ENCODE peak calls at places on chromosomes 4 and X, in eight cellular contexts. M is epithelial cell of esophagus, P is cardiac fibroblast, L is lower leg skin, Y is lower lobe of right lung, T is coronary artery, V is left ventricle myocardium inferior, J is tibial artery. H is an unnamed sample.

GRCh38 chr4:8939887-8940742 is 68.5 kb upstream of the HMX1 start:
- DNase-seq in Y (no peak), P (no peak), L (no peak), T (no peak), V (no peak), J (no peak), M (no peak), H (no peak)

GRCh38 chr4:149279790-149280189 is 535.9 kb downstream of the IQCM start:
- DNase-seq in L (no peak), M (no peak), J (no peak), V (no peak), P (peak), T (no peak), Y (no peak), H (no peak)

GRCh38 chr4:38368612-38369011 is 295.4 kb upstream of the KLF3 start:
- DNase-seq in Y (no peak), M (peak), T (no peak), V (no peak), P (peak), L (no peak), J (no peak), H (no peak)

GRCh38 chr4:149371021-149371420 is 444.6 kb downstream of the IQCM start:
- DNase-seq in L (no peak), M (peak), Y (no peak), P (peak), J (no peak), V (no peak), T (peak), H (no peak)

GRCh38 chr4:165398570-165398969 is 19.8 kb downstream of the CPE start:
- DNase-seq in Y (no peak), V (no peak), T (no peak), P (peak), M (peak), L (no peak), J (no peak), H (no peak)

GRCh38 chr4:67934628-67935027 is 28.7 kb downstream of the TMPRSS11A start:
- DNase-seq in Y (no peak), V (no peak), J (no peak), T (no peak), P (no peak), L (no peak), M (peak), H (no peak)

GRCh38 chr4:2451821-2452785 is 16.8 kb upstream of the RNF4 start:
- DNase-seq in P (no peak), J (no peak), L (no peak), M (no peak), Y (no peak), T (peak), V (no peak), H (no peak)

GRCh38 chr4:184644553-184645307 is 4.5 kb downstream of the CASP3 start:
- DNase-seq in T (no peak), P (no peak), M (no peak), L (no peak), Y (no peak), J (no peak), V (no peak), H (no peak)

GRCh38 chrX:12987900-12988594 is 13.1 kb downstream of the TMSB4X start:
- DNase-seq in L (no peak), P (no peak), Y (no peak), M (no peak), J (no peak), T (no peak), V (no peak), H (no peak)

GRCh38 chrX:133568109-133568508 is 152.8 kb upstream of the GPC4 start:
- DNase-seq in T (no peak), V (no peak), L (no peak), P (no peak), Y (no peak), J (no peak), M (no peak), H (no peak)
- TF ChIP-seq CTCF in T (no peak), V (no peak), L (no peak), P (no peak), Y (no peak), J (no peak), M (no peak), H (no peak)

GRCh38 chrX:25019707-25020390 is 4.1 kb upstream of the ARX start:
- DNase-seq in Y (no peak), L (no peak), J (no peak), T (no peak), V (no peak), P (no peak), M (no peak), H (no peak)
- TF ChIP-seq CTCF in Y (no peak), L (no peak), J (no peak), T (no peak), V (no peak), P (no peak), M (no peak), H (no peak)

DNA sequence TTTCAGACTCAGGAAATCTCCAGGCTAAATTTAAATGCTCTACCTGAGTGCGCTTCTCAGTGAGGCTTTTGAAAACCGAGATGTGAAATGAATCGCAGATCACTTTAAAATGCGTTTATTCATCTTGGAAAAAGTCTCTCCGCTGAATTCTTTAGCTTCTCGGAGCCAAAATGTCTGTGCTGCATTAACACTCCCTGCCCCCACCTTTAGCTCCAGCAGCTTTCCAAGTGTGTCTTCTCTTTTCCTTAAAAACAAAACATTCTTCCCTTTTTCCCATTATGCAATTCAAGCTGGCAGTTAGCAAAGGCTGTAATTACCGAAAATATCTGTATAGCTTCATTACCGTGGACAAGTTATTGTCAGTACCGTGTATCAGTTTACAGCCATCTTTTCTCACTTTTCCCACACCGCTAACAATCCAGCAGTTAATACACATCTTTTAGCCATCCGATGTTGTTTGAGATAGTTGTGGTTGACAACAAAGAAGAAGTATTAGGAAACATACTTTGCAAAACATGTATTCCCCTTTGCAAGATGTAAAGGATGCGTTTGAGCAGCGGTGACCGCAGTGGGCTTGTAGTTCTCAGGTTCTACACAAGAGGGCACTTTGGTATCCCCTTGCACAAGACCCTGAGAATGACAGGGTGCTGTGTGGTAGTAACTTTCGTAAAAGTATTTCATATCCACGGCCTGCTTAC is 136.1 kb upstream of the STX18 start:
- DNase-seq in V (no peak), T (no peak), J (no peak), P (peak), Y (no peak), M (no peak), L (peak), H (no peak)
- TF ChIP-seq CTCF in V (peak), T (no peak), J (peak), P (peak), Y (peak), M (peak), L (no peak), H (no peak)

GRCh38 chrX:80184854-80185253 is 170.3 kb downstream of the TBX22 start:
- DNase-seq in M (no peak), P (no peak), Y (no peak), T (no peak), V (no peak), L (no peak), J (no peak), H (no peak)

DNA sequence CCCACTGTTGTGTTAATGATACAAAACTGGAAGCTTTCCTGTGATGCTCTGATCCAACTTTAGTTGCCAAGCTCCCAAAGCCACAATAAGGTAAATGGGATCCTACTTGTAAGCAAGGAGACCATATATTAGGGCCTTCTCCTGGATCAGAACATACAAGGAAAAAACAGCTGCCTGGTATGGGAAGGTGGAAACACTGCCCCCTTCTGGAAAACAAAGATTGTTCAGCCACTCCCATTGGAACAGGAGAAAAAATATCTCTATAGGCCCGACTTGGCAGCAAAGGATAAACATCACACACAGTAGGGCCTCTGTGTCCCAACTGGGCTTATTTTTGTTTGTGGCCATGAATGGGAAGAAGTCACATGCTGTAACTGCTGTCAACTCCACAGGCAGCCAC is 166.5 kb downstream of the TBX22 start:
- DNase-seq in M (no peak), T (no peak), J (no peak), L (no peak), Y (no peak), V (no peak), P (peak), H (no peak)
- TF ChIP-seq CTCF in M (no peak), T (no peak), J (no peak), L (no peak), Y (no peak), V (peak), P (no peak), H (no peak)

DNA sequence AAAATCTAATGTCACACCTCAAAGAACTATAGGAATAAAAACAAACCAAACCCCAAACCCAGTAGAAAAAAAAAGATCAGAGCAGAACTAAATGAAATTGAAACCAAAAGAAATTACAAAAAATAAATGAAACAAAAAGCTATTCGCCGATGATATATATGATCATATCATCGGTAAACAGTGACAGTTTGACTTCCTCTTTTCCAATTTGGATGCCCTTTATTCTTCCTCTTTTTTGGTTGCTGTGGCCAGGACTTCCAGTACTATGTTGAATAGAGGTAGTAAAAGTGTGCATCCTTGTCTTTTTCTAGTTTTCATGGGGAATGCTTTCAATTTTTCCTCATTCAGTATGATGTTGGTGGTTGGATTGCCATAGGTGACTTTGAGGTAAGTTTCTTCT is 215.3 kb upstream of the AR start:
- DNase-seq in T (no peak), P (no peak), V (no peak), Y (no peak), L (no peak), J (no peak), M (no peak), H (no peak)
- TF ChIP-seq CTCF in T (no peak), P (no peak), V (no peak), Y (no peak), L (no peak), J (no peak), M (no peak), H (no peak)

GRCh38 chrX:1244164-1245076 is 24.2 kb upstream of the CSF2RA start:
- DNase-seq in T (no peak), M (no peak), Y (no peak), P (no peak), L (no peak), J (no peak), V (no peak), H (no peak)
- TF ChIP-seq CTCF in T (no peak), M (no peak), Y (no peak), P (no peak), L (no peak), J (no peak), V (no peak), H (no peak)